ENCODE peak calls at places on chromosomes 6 and 20, in nine cellular contexts. One of them, this sample, is unnamed.

GRCh38 chr20:47262365-47263013 is 94.0 kb downstream of the ZMYND8 start:
- DNase-seq in DMS79: peak
- DNase-seq in activated T-helper 1 cell treated with anti-CD3 and anti-CD28 coated beads, Interleukin-2, amount 50 U/mL, for 16 hours: no peak
- DNase-seq in nephron progenitor cell: no peak
- DNase-seq in tibial artery: no peak
- DNase-seq in Right ventricle myocardium inferior: no peak
- DNase-seq in stimulated activated CD4-positive, alpha-beta T cell treated with anti-CD3 and anti-CD28 coated beads, Interleukin-12 subunit alpha, Interleukin-12 subunit beta, amount 100 ng/mL, for 4 hours: no peak
- DNase-seq in uterus: no peak
- DNase-seq in GM13976: peak
- DNase-seq in this sample: no peak

GRCh38 chr6:3872370-3872854 is 23.2 kb downstream of the FAM50B start:
- DNase-seq in Right ventricle myocardium inferior: no peak
- DNase-seq in stimulated activated CD4-positive, alpha-beta T cell treated with anti-CD3 and anti-CD28 coated beads, Interleukin-12 subunit alpha, Interleukin-12 subunit beta, amount 100 ng/mL, for 4 hours: no peak
- DNase-seq in nephron progenitor cell: no peak
- DNase-seq in tibial artery: no peak
- DNase-seq in activated T-helper 1 cell treated with anti-CD3 and anti-CD28 coated beads, Interleukin-2, amount 50 U/mL, for 16 hours: no peak
- DNase-seq in GM13976: no peak
- DNase-seq in uterus: no peak
- DNase-seq in DMS79: no peak
- DNase-seq in this sample: no peak

GRCh38 chr6:138972226-138972665 is 15.8 kb downstream of the REPS1 start:
- DNase-seq in Right ventricle myocardium inferior: no peak
- DNase-seq in activated T-helper 1 cell treated with anti-CD3 and anti-CD28 coated beads, Interleukin-2, amount 50 U/mL, for 16 hours: no peak
- DNase-seq in uterus: no peak
- DNase-seq in GM13976: no peak
- DNase-seq in tibial artery: no peak
- DNase-seq in stimulated activated CD4-positive, alpha-beta T cell treated with anti-CD3 and anti-CD28 coated beads, Interleukin-12 subunit alpha, Interleukin-12 subunit beta, amount 100 ng/mL, for 4 hours: no peak
- DNase-seq in nephron progenitor cell: no peak
- DNase-seq in DMS79: no peak
- DNase-seq in this sample: peak

GRCh38 chr6:37860226-37860839 is 40.8 kb downstream of the ZFAND3 start:
- DNase-seq in DMS79: no peak
- DNase-seq in Right ventricle myocardium inferior: no peak
- DNase-seq in activated T-helper 1 cell treated with anti-CD3 and anti-CD28 coated beads, Interleukin-2, amount 50 U/mL, for 16 hours: no peak
- DNase-seq in nephron progenitor cell: peak
- DNase-seq in tibial artery: peak
- DNase-seq in uterus: peak
- DNase-seq in stimulated activated CD4-positive, alpha-beta T cell treated with anti-CD3 and anti-CD28 coated beads, Interleukin-12 subunit alpha, Interleukin-12 subunit beta, amount 100 ng/mL, for 4 hours: no peak
- DNase-seq in GM13976: no peak
- DNase-seq in this sample: peak

GRCh38 chr6:44086931-44087574 is 40.2 kb downstream of the MRPL14 start:
- DNase-seq in GM13976: no peak
- DNase-seq in activated T-helper 1 cell treated with anti-CD3 and anti-CD28 coated beads, Interleukin-2, amount 50 U/mL, for 16 hours: no peak
- DNase-seq in DMS79: no peak
- DNase-seq in tibial artery: no peak
- DNase-seq in Right ventricle myocardium inferior: no peak
- DNase-seq in nephron progenitor cell: no peak
- DNase-seq in uterus: no peak
- DNase-seq in stimulated activated CD4-positive, alpha-beta T cell treated with anti-CD3 and anti-CD28 coated beads, Interleukin-12 subunit alpha, Interleukin-12 subunit beta, amount 100 ng/mL, for 4 hours: no peak
- DNase-seq in this sample: no peak

GRCh38 chr20:58695084-58695722 is 2.6 kb downstream of the NPEPL1 start:
- DNase-seq in nephron progenitor cell: no peak
- DNase-seq in stimulated activated CD4-positive, alpha-beta T cell treated with anti-CD3 and anti-CD28 coated beads, Interleukin-12 subunit alpha, Interleukin-12 subunit beta, amount 100 ng/mL, for 4 hours: no peak
- DNase-seq in tibial artery: no peak
- DNase-seq in activated T-helper 1 cell treated with anti-CD3 and anti-CD28 coated beads, Interleukin-2, amount 50 U/mL, for 16 hours: no peak
- DNase-seq in GM13976: no peak
- DNase-seq in DMS79: no peak
- DNase-seq in Right ventricle myocardium inferior: peak
- DNase-seq in uterus: no peak
- DNase-seq in this sample: no peak

GRCh38 chr20:32789896-32790750 is 27.9 kb downstream of the DNMT3B start:
- DNase-seq in GM13976: peak
- DNase-seq in stimulated activated CD4-positive, alpha-beta T cell treated with anti-CD3 and anti-CD28 coated beads, Interleukin-12 subunit alpha, Interleukin-12 subunit beta, amount 100 ng/mL, for 4 hours: peak
- DNase-seq in Right ventricle myocardium inferior: peak
- DNase-seq in tibial artery: peak
- DNase-seq in activated T-helper 1 cell treated with anti-CD3 and anti-CD28 coated beads, Interleukin-2, amount 50 U/mL, for 16 hours: peak
- DNase-seq in nephron progenitor cell: peak
- DNase-seq in uterus: peak
- DNase-seq in DMS79: peak
- DNase-seq in this sample: peak

GRCh38 chr6:81814365-81815109 is 62.1 kb upstream of the TENT5A start:
- DNase-seq in tibial artery: no peak
- DNase-seq in uterus: no peak
- DNase-seq in activated T-helper 1 cell treated with anti-CD3 and anti-CD28 coated beads, Interleukin-2, amount 50 U/mL, for 16 hours: no peak
- DNase-seq in stimulated activated CD4-positive, alpha-beta T cell treated with anti-CD3 and anti-CD28 coated beads, Interleukin-12 subunit alpha, Interleukin-12 subunit beta, amount 100 ng/mL, for 4 hours: no peak
- DNase-seq in Right ventricle myocardium inferior: no peak
- DNase-seq in nephron progenitor cell: no peak
- DNase-seq in DMS79: no peak
- DNase-seq in GM13976: no peak
- DNase-seq in this sample: peak

GRCh38 chr20:20603339-20603990 is 109.0 kb downstream of the RALGAPA2 start:
- DNase-seq in stimulated activated CD4-positive, alpha-beta T cell treated with anti-CD3 and anti-CD28 coated beads, Interleukin-12 subunit alpha, Interleukin-12 subunit beta, amount 100 ng/mL, for 4 hours: no peak
- DNase-seq in DMS79: peak
- DNase-seq in GM13976: peak
- DNase-seq in Right ventricle myocardium inferior: no peak
- DNase-seq in activated T-helper 1 cell treated with anti-CD3 and anti-CD28 coated beads, Interleukin-2, amount 50 U/mL, for 16 hours: no peak
- DNase-seq in uterus: no peak
- DNase-seq in tibial artery: no peak
- DNase-seq in nephron progenitor cell: peak
- DNase-seq in this sample: no peak

GRCh38 chr6:138752017-138752416 is 21.6 kb upstream of the CCDC28A start:
- DNase-seq in nephron progenitor cell: no peak
- DNase-seq in activated T-helper 1 cell treated with anti-CD3 and anti-CD28 coated beads, Interleukin-2, amount 50 U/mL, for 16 hours: no peak
- DNase-seq in GM13976: no peak
- DNase-seq in DMS79: no peak
- DNase-seq in Right ventricle myocardium inferior: no peak
- DNase-seq in uterus: no peak
- DNase-seq in tibial artery: no peak
- DNase-seq in stimulated activated CD4-positive, alpha-beta T cell treated with anti-CD3 and anti-CD28 coated beads, Interleukin-12 subunit alpha, Interleukin-12 subunit beta, amount 100 ng/mL, for 4 hours: no peak
- DNase-seq in this sample: no peak

GRCh38 chr6:133768656-133769295 is 120.1 kb upstream of the TCF21 start:
- DNase-seq in uterus: peak
- DNase-seq in DMS79: no peak
- DNase-seq in Right ventricle myocardium inferior: peak
- DNase-seq in nephron progenitor cell: no peak
- DNase-seq in GM13976: no peak
- DNase-seq in tibial artery: peak
- DNase-seq in stimulated activated CD4-positive, alpha-beta T cell treated with anti-CD3 and anti-CD28 coated beads, Interleukin-12 subunit alpha, Interleukin-12 subunit beta, amount 100 ng/mL, for 4 hours: no peak
- DNase-seq in activated T-helper 1 cell treated with anti-CD3 and anti-CD28 coated beads, Interleukin-2, amount 50 U/mL, for 16 hours: no peak
- DNase-seq in this sample: no peak

GRCh38 chr6:144055121-144055931 is 40.0 kb downstream of the SF3B5 start:
- DNase-seq in nephron progenitor cell: no peak
- DNase-seq in tibial artery: no peak
- DNase-seq in GM13976: peak
- DNase-seq in stimulated activated CD4-positive, alpha-beta T cell treated with anti-CD3 and anti-CD28 coated beads, Interleukin-12 subunit alpha, Interleukin-12 subunit beta, amount 100 ng/mL, for 4 hours: no peak
- DNase-seq in activated T-helper 1 cell treated with anti-CD3 and anti-CD28 coated beads, Interleukin-2, amount 50 U/mL, for 16 hours: no peak
- DNase-seq in uterus: no peak
- DNase-seq in DMS79: no peak
- DNase-seq in Right ventricle myocardium inferior: no peak
- DNase-seq in this sample: no peak

GRCh38 chr6:142011775-142012174 is 121.0 kb upstream of the GJE1 start:
- DNase-seq in GM13976: no peak
- DNase-seq in stimulated activated CD4-positive, alpha-beta T cell treated with anti-CD3 and anti-CD28 coated beads, Interleukin-12 subunit alpha, Interleukin-12 subunit beta, amount 100 ng/mL, for 4 hours: no peak
- DNase-seq in DMS79: no peak
- DNase-seq in tibial artery: no peak
- DNase-seq in uterus: no peak
- DNase-seq in nephron progenitor cell: no peak
- DNase-seq in Right ventricle myocardium inferior: no peak
- DNase-seq in activated T-helper 1 cell treated with anti-CD3 and anti-CD28 coated beads, Interleukin-2, amount 50 U/mL, for 16 hours: no peak
- DNase-seq in this sample: no peak

GRCh38 chr6:14533446-14533845 is 415.9 kb downstream of the CD83 start:
- DNase-seq in Right ventricle myocardium inferior: no peak
- DNase-seq in nephron progenitor cell: no peak
- DNase-seq in DMS79: no peak
- DNase-seq in activated T-helper 1 cell treated with anti-CD3 and anti-CD28 coated beads, Interleukin-2, amount 50 U/mL, for 16 hours: no peak
- DNase-seq in tibial artery: no peak
- DNase-seq in GM13976: no peak
- DNase-seq in uterus: no peak
- DNase-seq in stimulated activated CD4-positive, alpha-beta T cell treated with anti-CD3 and anti-CD28 coated beads, Interleukin-12 subunit alpha, Interleukin-12 subunit beta, amount 100 ng/mL, for 4 hours: no peak
- DNase-seq in this sample: peak

GRCh38 chr6:15946701-15947390 is 182.0 kb upstream of the MYLIP start:
- DNase-seq in activated T-helper 1 cell treated with anti-CD3 and anti-CD28 coated beads, Interleukin-2, amount 50 U/mL, for 16 hours: no peak
- DNase-seq in nephron progenitor cell: no peak
- DNase-seq in DMS79: no peak
- DNase-seq in tibial artery: no peak
- DNase-seq in uterus: no peak
- DNase-seq in stimulated activated CD4-positive, alpha-beta T cell treated with anti-CD3 and anti-CD28 coated beads, Interleukin-12 subunit alpha, Interleukin-12 subunit beta, amount 100 ng/mL, for 4 hours: no peak
- DNase-seq in Right ventricle myocardium inferior: peak
- DNase-seq in GM13976: no peak
- DNase-seq in this sample: no peak

This sample was measured in trophoblast cell.